ENCODE peak calls at places on chromosome 10, in seven cellular contexts. O is left ventricle myocardium inferior; S is AG10803; P is HT-29; L is astrocyte of the spinal cord; T is stimulated activated CD8-positive, alpha-beta memory T cell treated with anti-CD3 and anti-CD28 coated beads, Interleukin-15, amount 100 ng/mL, for 24 hours; C is HuH-7. G is an unnamed sample.

GRCh38 chr10:98293550-98294269 is 25.7 kb upstream of the LOXL4 start:
- DNase-seq in O (peak; percentile 39), S (peak; percentile 48), P (peak; percentile 86), L (peak; percentile 43), T (no peak), C (no peak), G (no peak)

GRCh38 chr10:90917968-90918318 is 2.9 kb downstream of the ANKRD1 start:
- DNase-seq in O (no peak), S (no peak), P (no peak), L (no peak), T (no peak), C (no peak), G (no peak)

GRCh38 chr10:35898722-35899485 is 256.8 kb upstream of the FZD8 start:
- DNase-seq in O (peak; percentile 45), S (no peak), P (no peak), L (no peak), T (no peak), C (no peak), G (no peak)

GRCh38 chr10:99279626-99280111 is 44.0 kb upstream of the HPSE2 start:
- DNase-seq in O (no peak), S (peak; percentile 86), P (no peak), L (no peak), T (no peak), C (no peak), G (no peak)

GRCh38 chr10:43231523-43232078 is 35.3 kb downstream of the RASGEF1A start:
- DNase-seq in O (peak; percentile 5), S (no peak), P (no peak), L (no peak), T (no peak), C (no peak), G (peak; percentile 16)

GRCh38 chr10:85008493-85009181 is 680.2 kb downstream of the CCSER2 start:
- DNase-seq in O (no peak), S (no peak), P (no peak), L (no peak), T (no peak), C (no peak), G (no peak)

GRCh38 chr10:129881641-129882040 is 82.4 kb downstream of the EBF3 start:
- DNase-seq in O (no peak), S (no peak), P (no peak), L (no peak), T (no peak), C (no peak), G (no peak)

GRCh38 chr10:15715619-15716227 is 4.0 kb downstream of the ITGA8 start:
- DNase-seq in O (no peak), S (peak; percentile 29), P (no peak), L (peak; percentile 35), T (no peak), C (no peak), G (no peak)

GRCh38 chr10:124524991-124525653 is 63.5 kb downstream of the LHPP start:
- DNase-seq in O (peak; percentile 73), S (peak; percentile 16), P (peak; percentile 30), L (no peak), T (no peak), C (no peak), G (no peak)

G was measured in tibial artery.